ENCODE peak calls at places on chromosomes 11 and 22, in eight cellular contexts. J, N, C, A, H, M, F and D are unnamed samples.

GRCh38 chr22:36087784-36088183 is 59.2 kb upstream of the RBFOX2 start:
- DNase-seq in H (no peak), A (no peak), M (no peak), N (no peak), F (no peak), C (no peak), J (no peak), D (no peak)

GRCh38 chr22:42930810-42931420 is 73.8 kb upstream of the ARFGAP3 start:
- DNase-seq in H (no peak), C (peak; percentile 89), F (no peak), J (no peak), A (peak; percentile 33), M (no peak), N (peak; percentile 61), D (no peak)

GRCh38 chr22:36470994-36471331 is 10.5 kb downstream of the TXN2 start:
- DNase-seq in M (no peak), A (no peak), C (no peak), H (no peak), J (no peak), N (no peak), F (no peak), D (no peak)

GRCh38 chr11:79100093-79100704 is 340.6 kb downstream of the TENM4 start:
- DNase-seq in N (peak; percentile 40), H (no peak), C (peak; percentile 45), J (no peak), F (peak; percentile 46), M (peak; percentile 44), A (peak; percentile 70), D (peak; percentile 66)

GRCh38 chr22:20393705-20394476 is at the start of gene ZNF74:
- DNase-seq in J (peak; percentile 92), N (peak; percentile 90), H (peak; percentile 95), M (peak; percentile 75), F (peak; percentile 83), A (peak; percentile 85), C (peak; percentile 94), D (peak; percentile 66)

GRCh38 chr11:111148116-111148515 is 97.4 kb upstream of the POU2AF2 start:
- DNase-seq in A (no peak), J (no peak), F (no peak), H (no peak), C (no peak), N (no peak), M (no peak), D (no peak)

GRCh38 chr11:122516686-122517085 is 138.8 kb upstream of the UBASH3B start:
- DNase-seq in N (no peak), C (no peak), F (no peak), J (no peak), A (no peak), M (no peak), H (no peak), D (no peak)

GRCh38 chr11:65013130-65013691 is 749 bp upstream of the ARL2 start:
- DNase-seq in H (peak; percentile 99), F (peak; percentile 93), J (peak; percentile 92), C (peak; percentile 89), N (peak; percentile 92), M (peak; percentile 91), A (no peak), D (peak; percentile 93)

GRCh38 chr22:31825513-31825912 is 71.7 kb downstream of the DEPDC5 start:
- DNase-seq in M (no peak), C (no peak), F (no peak), N (no peak), H (no peak), J (no peak), A (no peak), D (no peak)

GRCh38 chr11:93738647-93739081 is 2.6 kb downstream of the TAF1D start:
- DNase-seq in H (no peak), F (no peak), M (no peak), J (no peak), A (no peak), N (no peak), C (no peak), D (no peak)
- TF ChIP-seq POLR2A in H (no peak), F (no peak), M (no peak), J (no peak), A (no peak), N (no peak), C (no peak), D (no peak)

DNA sequence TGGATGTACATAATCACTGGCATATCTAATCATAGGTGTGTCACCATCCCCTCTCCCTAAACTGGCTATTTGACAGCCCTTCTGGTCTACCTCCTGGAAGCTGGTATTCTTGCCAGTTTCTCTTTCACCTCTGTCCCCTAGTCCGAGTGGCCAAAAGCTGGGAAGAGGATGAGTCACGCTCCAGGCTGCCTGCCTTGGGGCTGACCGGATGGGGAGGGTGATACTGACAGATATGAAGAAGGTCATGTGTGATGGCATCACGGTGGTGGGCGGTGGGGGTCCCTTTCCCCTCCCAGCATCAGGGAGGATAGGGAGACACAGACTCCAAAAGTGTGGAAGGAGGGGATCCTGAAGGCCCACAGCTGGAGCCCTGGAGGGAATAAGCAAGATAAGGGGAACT is 4.8 kb downstream of the OAF start:
- DNase-seq in C (peak; percentile 58), J (peak; percentile 41), H (no peak), M (peak; percentile 66), A (no peak), N (peak; percentile 90), F (peak; percentile 77), D (no peak)
- TF ChIP-seq POLR2A in C (no peak), J (no peak), H (no peak), M (no peak), A (no peak), N (peak; percentile 23), F (no peak), D (no peak)

DNA sequence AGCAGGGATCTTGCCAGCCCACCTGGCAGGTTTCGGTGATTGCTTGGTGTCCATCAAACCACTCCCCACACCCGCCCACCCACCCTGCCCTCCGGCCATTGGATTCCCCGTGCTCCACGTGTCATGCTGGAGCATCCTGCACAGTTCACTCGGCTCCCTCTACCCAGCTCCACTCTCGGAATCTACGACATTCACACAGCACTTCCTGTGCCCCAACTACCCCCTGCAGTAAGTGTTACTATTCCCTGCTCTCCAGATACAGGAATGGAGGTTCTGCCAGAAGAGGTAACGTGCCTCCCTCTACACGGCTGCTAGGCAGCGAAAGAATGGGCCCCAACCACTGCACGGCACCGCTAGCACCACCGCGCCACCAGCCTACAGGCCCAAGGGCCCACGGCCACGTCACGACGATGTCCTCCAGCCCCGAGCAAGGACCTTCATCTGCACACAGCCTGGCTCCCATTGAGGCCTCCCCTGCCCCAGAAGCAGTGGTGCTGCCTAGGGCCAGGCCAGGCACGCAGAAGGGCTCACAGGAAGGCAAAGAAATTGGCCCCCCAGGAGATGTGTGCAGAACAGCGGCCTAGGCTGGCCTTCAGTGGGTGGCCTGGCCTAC is 27.6 kb downstream of the WNT7B start:
- DNase-seq in M (no peak), H (no peak), N (no peak), F (no peak), C (no peak), A (no peak), J (no peak), D (no peak)
- TF ChIP-seq POLR2A in M (no peak), H (no peak), N (no peak), F (no peak), C (no peak), A (no peak), J (no peak), D (no peak)

GRCh38 chr22:37568448-37569008 is 8.2 kb downstream of the CDC42EP1 start:
- DNase-seq in H (no peak), C (peak; percentile 34), F (no peak), A (no peak), N (no peak), J (no peak), M (no peak), D (no peak)

GRCh38 chr22:37569009-37569920 is 9.0 kb downstream of the CDC42EP1 start:
- DNase-seq in H (no peak), C (peak; percentile 97), M (no peak), F (no peak), J (no peak), A (no peak), N (peak; percentile 55), D (no peak)

GRCh38 chr22:37571258-37571991 is 8.5 kb downstream of the LGALS2 start:
- DNase-seq in J (no peak), C (peak; percentile 59), M (no peak), F (no peak), H (no peak), N (peak; percentile 65), A (peak; percentile 57), D (no peak)

GRCh38 chr22:37570661-37570976 is 9.3 kb downstream of the LGALS2 start:
- DNase-seq in F (no peak), N (no peak), M (no peak), H (no peak), J (no peak), C (no peak), A (no peak), D (no peak)

DNA sequence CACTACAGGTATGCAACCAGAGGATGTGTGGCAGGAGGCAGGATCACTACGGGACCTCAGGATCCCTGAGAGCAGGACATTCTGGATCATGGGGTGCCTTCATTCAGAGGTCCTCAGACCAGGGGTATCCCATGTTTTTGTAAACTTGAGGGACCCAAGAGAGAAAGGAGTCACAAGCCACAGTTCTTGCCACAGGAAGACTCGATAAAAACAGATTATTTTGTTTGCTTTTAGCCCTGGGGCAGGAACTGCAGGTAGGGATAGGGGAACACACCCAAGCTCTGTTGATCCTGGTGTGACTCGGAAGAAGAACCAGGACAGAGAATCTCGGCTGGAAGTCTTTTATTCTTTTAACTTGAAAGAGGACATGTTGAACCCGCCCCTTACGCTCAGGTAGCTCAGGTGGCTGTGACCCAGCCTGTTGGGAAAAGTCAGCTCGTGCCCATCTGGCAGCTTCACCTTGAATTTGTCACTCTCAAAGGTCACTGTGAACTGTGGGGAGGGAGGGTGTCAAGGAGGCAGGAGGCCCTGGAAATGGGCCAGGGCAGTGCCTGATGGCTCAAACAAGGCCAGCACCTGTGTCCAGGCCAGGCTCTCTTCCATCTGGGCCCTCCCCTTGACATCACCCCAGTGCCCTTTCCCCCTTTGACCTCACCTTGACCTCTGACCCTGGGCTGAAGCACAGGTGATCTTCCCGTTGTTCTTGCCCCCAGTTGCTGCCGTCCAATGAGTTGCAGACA is 9.8 kb downstream of the LGALS2 start:
- DNase-seq in N (peak; percentile 68), F (peak; percentile 37), A (no peak), J (no peak), H (no peak), C (peak; percentile 99), M (no peak), D (no peak)
- TF ChIP-seq POLR2A in N (peak; percentile 5), F (no peak), A (no peak), J (no peak), H (no peak), C (peak; percentile 2), M (no peak), D (no peak)

DNA sequence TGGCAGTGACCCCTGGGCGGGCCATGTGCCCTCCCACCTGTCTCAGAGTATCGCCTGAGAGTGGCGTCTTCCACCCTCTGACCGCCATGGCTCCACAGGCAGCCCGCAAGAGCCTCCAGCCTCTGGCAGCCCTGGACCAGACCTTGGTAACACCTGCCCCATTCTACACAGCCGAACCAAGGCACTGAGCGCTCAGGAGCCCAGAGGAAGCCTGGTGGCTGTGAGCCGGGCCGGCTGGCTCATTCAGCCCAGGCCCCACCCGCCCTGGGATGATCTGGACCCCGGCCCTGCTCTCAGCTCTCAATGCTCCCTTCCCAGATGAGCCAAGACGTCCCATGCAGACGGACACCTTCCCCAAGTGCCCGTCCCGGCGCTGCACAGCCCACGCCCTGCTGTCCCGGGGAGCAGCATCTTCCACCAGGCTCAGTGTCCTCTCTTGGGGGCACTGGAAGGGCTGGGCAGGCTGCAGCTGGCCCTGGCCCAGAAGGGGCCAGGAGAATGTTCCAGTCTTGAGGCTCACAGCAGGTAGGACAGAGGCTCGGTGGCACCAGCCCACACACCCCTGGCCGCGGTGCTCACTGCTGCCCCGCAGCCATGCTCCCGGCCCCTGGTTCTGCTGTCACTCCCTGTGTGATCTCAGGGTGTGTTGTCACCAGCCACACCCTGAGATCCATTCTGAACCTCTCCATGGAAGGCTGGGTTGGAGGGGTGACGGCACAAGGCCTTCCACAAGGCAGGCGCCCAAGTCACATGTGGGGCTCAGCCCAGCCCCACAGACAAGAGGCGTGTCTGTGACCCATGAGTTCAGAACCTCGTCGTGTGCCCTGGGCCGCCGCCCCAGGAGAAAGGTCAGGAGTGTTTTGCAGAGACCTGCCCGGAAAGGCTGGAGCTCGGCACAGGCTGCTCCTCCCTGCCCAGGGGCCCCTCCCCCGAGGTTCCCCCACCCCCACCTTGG is 24.2 kb upstream of the PPARA start:
- DNase-seq in J (no peak), N (peak; percentile 43), C (no peak), M (no peak), F (no peak), A (no peak), H (no peak), D (no peak)
- TF ChIP-seq POLR2A in J (no peak), N (no peak), C (no peak), M (no peak), F (no peak), A (no peak), H (no peak), D (no peak)